ENCODE peak calls at places on chromosomes 7 and 10, in four cellular contexts. M, I, Q and X are unnamed samples.

GRCh38 chr7:97479740-97480290 is 252.1 kb upstream of the TAC1 start:
- DNase-seq in M (no peak), Q (no peak), I (no peak), X (no peak)

GRCh38 chr10:86936661-86937501 is 20.5 kb downstream of the MMRN2 start:
- DNase-seq in M (peak; percentile 66), Q (no peak), I (no peak), X (no peak)

GRCh38 chr7:158672975-158673374 is 31.6 kb downstream of the NCAPG2 start:
- DNase-seq in M (no peak), I (no peak), Q (no peak), X (no peak)

GRCh38 chr10:16948335-16948734 is 131.1 kb upstream of the RSU1 start:
- DNase-seq in Q (peak; percentile 9), M (no peak), I (no peak), X (no peak)

GRCh38 chr7:108427766-108428165 is 28.5 kb downstream of the NRCAM start:
- DNase-seq in Q (no peak), M (no peak), I (no peak), X (no peak)

GRCh38 chr10:18659784-18660561 is 742 bp downstream of the ARL5B start:
- DNase-seq in Q (peak; percentile 68), M (no peak), I (no peak), X (no peak)

GRCh38 chr7:40827217-40828085 is 692.6 kb downstream of the SUGCT start:
- DNase-seq in M (no peak), I (no peak), Q (peak; percentile 11), X (no peak)

GRCh38 chr10:77867124-77867715 is 59.3 kb downstream of the DLG5 start:
- DNase-seq in I (no peak), M (no peak), Q (peak; percentile 74), X (no peak)

GRCh38 chr7:16647435-16647960 is 1.5 kb downstream of the BZW2 start:
- DNase-seq in M (no peak), I (no peak), Q (no peak), X (no peak)

GRCh38 chr7:151756076-151756731 is 120.7 kb downstream of the PRKAG2 start:
- DNase-seq in I (peak; percentile 43), M (no peak), Q (no peak), X (peak; percentile 9)

GRCh38 chr7:77765906-77766800 is 32.1 kb downstream of the TMEM60 start:
- DNase-seq in I (no peak), Q (peak; percentile 38), M (no peak), X (no peak)

GRCh38 chr7:130278892-130279690 is 12.4 kb downstream of the CPA2 start:
- DNase-seq in Q (no peak), I (no peak), M (no peak), X (no peak)

GRCh38 chr7:31175672-31176071 is 123.6 kb downstream of the ADCYAP1R1 start:
- DNase-seq in I (no peak), M (no peak), Q (peak; percentile 22), X (no peak)

GRCh38 chr7:49775949-49776443 is 2.6 kb downstream of the VWC2 start:
- DNase-seq in I (no peak), Q (no peak), M (no peak), X (no peak)

GRCh38 chr7:150435390-150436073 is 14.9 kb upstream of the GIMAP8 start:
- DNase-seq in M (no peak), Q (no peak), I (no peak), X (peak; percentile 1)

GRCh38 chr7:73718905-73719805 is at the start of gene STX1A:
- DNase-seq in M (peak; percentile 81), Q (peak; percentile 55), I (peak; percentile 67), X (no peak)

GRCh38 chr7:70285176-70285575 is 686.9 kb downstream of the AUTS2 start:
- DNase-seq in I (no peak), M (no peak), Q (no peak), X (no peak)

GRCh38 chr10:12606461-12606860 is 257.1 kb downstream of the CAMK1D start:
- DNase-seq in Q (no peak), M (no peak), I (no peak), X (no peak)

GRCh38 chr7:157723205-157723604 is 386.4 kb downstream of the DNAJB6 start:
- DNase-seq in I (no peak), Q (no peak), M (no peak), X (no peak)

GRCh38 chr7:110721395-110721794 is 369.5 kb upstream of the LRRN3 start:
- DNase-seq in M (no peak), I (no peak), Q (no peak), X (no peak)

GRCh38 chr7:28718042-28718452 is 240.1 kb downstream of the TRIL start:
- DNase-seq in M (no peak), Q (no peak), I (no peak), X (no peak)

GRCh38 chr10:3681642-3682554 is 103.1 kb downstream of the KLF6 start:
- DNase-seq in I (no peak), M (no peak), Q (peak; percentile 84), X (no peak)

GRCh38 chr10:121800831-121801230 is 127.0 kb downstream of the ATE1 start:
- DNase-seq in Q (no peak), I (no peak), M (no peak), X (no peak)

GRCh38 chr10:20215547-20216152 is 399.4 kb downstream of the PLXDC2 start:
- DNase-seq in I (no peak), M (no peak), Q (peak; percentile 32), X (no peak)

GRCh38 chr10:71217266-71218045 is 5.1 kb downstream of the UNC5B start:
- DNase-seq in Q (peak; percentile 90), M (peak; percentile 64), I (no peak), X (no peak)

GRCh38 chr7:80186721-80187120 is 52.1 kb downstream of the GNAI1 start:
- DNase-seq in Q (no peak), I (no peak), M (no peak), X (no peak)